ENCODE peak calls at places on chromosomes 16 and 17, in eight cellular contexts. X, T, E, K, W, L, Q and B are unnamed samples.

GRCh38 chr17:62625184-62625869 is 2.1 kb upstream of the MRC2 start:
- DNase-seq in X (no peak), T (no peak), E (peak), K (no peak), W (no peak), L (peak), Q (no peak), B (no peak)

GRCh38 chr17:81153340-81153803 is 11.9 kb upstream of the PVALEF start:
- DNase-seq in X (no peak), T (peak), E (peak), K (no peak), W (no peak), L (peak), Q (no peak), B (no peak)

GRCh38 chr16:83603981-83604570 is 203.7 kb upstream of the HSBP1 start:
- DNase-seq in X (no peak), T (no peak), E (no peak), K (no peak), W (no peak), L (no peak), Q (no peak), B (no peak)

GRCh38 chr17:67718325-67718941 is 697 bp downstream of the NOL11 start:
- DNase-seq in X (no peak), T (peak), E (peak), K (peak), W (no peak), L (peak), Q (no peak), B (peak)

GRCh38 chr16:66175580-66175979 is 190.9 kb upstream of the CDH5 start:
- DNase-seq in X (no peak), T (no peak), E (no peak), K (no peak), W (no peak), L (peak), Q (no peak), B (no peak)

GRCh38 chr17:16934133-16934795 is 37.7 kb downstream of the TNFRSF13B start:
- DNase-seq in X (no peak), T (no peak), E (no peak), K (no peak), W (no peak), L (no peak), Q (no peak), B (no peak)

GRCh38 chr16:48961546-48961945 is 320.1 kb downstream of the CBLN1 start:
- DNase-seq in X (no peak), T (no peak), E (no peak), K (no peak), W (no peak), L (no peak), Q (no peak), B (no peak)

GRCh38 chr16:4699030-4699556 is 5.7 kb downstream of the NUDT16L1 start:
- DNase-seq in X (no peak), T (no peak), E (no peak), K (no peak), W (no peak), L (no peak), Q (no peak), B (no peak)

GRCh38 chr17:11241611-11242226 is 706 bp downstream of the SHISA6 start:
- DNase-seq in X (no peak), T (no peak), E (peak), K (no peak), W (no peak), L (no peak), Q (no peak), B (peak)

GRCh38 chr17:55174133-55174532 is 90.6 kb upstream of the HLF start:
- DNase-seq in X (no peak), T (no peak), E (no peak), K (no peak), W (no peak), L (no peak), Q (no peak), B (no peak)

GRCh38 chr16:86951831-86952598 is 365.2 kb downstream of the C16orf95 start:
- DNase-seq in X (no peak), T (no peak), E (no peak), K (no peak), W (peak), L (no peak), Q (no peak), B (no peak)

DNA sequence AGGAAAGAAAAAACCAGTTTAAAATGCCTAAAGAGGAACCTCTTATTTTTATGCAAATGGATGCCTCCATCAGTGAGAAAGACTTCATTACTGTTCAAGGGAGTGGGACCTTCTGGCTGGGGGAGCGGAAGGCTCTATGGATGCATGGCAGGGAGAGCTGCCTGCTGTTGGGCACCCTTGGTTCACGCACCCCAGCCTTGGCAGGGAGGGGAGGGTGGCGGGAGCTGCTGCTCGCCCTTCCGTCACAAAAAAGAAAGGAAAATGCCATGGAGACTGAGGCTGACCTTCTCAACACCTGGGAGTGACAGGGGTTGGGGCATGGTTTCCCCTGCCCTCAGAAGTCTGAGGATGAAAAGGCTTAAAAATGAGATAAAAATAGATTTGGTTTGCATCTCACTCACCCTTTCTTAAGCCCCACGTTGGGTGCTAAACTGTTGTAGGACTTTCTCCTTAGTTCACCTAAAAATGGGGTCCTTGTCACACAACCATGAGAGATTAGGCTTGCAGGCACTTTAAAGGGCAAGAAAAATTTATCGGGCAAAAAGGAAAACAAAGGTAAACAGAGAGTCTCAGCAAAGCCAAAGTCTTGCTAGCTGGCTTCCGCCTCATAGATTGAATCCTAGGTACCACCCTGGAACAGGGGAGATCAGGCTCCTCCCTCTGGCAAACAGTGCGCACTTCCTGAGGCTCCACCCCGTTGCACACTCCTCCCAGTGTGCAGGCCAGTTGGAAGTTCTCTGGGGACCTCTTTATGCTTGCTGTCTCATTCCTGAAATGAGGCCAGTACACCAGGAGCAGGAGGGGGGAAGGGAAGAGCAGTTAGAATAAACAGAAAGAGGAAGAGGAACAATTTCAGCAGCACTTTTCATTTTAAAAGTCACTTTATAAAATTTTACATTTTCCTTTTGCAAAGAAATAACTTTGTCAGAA is 31.6 kb downstream of the PHKB start:
- DNase-seq in X (peak), T (peak), E (no peak), K (peak), W (no peak), L (peak), Q (no peak), B (peak)
- TF ChIP-seq REST in X (peak), T (no peak), E (no peak), K (no peak), W (no peak), L (peak), Q (no peak), B (no peak)

GRCh38 chr17:12522743-12523181 is 142.9 kb upstream of the MYOCD start:
- DNase-seq in X (no peak), T (no peak), E (no peak), K (peak), W (no peak), L (no peak), Q (no peak), B (peak)
- TF ChIP-seq POLR2AphosphoS5 in X (no peak), T (no peak), E (no peak), K (no peak), W (no peak), L (no peak), Q (no peak), B (no peak)

GRCh38 chr17:9056566-9056965 is 35.3 kb downstream of the NTN1 start:
- DNase-seq in X (no peak), T (no peak), E (no peak), K (no peak), W (no peak), L (no peak), Q (no peak), B (no peak)

GRCh38 chr17:9057310-9057709 is 36.0 kb downstream of the NTN1 start:
- DNase-seq in X (no peak), T (no peak), E (no peak), K (peak), W (no peak), L (no peak), Q (no peak), B (no peak)

GRCh38 chr17:9064311-9064834 is 43.1 kb downstream of the NTN1 start:
- DNase-seq in X (no peak), T (no peak), E (no peak), K (no peak), W (no peak), L (no peak), Q (no peak), B (no peak)

DNA sequence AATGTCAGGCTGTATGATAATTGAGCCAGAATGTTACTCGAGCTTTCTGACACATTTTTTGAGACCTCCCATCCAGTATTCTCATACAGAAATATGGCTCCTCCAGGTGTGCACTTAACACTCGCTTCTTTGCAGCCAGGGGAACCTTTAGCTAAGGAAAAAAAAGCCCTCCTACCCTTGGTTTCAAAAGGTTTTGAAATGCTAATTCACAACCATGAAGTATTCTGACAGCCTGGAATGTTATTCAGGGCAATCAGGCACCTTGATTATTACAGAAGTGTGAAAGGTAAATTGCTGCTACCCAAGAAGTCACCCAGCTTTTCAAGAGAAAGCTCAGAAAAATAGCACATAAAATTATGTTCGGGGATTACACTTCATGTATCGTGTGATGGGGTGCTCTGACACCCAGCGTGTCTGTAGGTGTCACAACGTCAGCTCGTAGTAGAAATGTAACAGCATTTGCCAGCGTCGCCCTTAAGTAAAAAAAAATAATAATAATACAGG is 41.1 kb downstream of the NTN1 start:
- DNase-seq in X (no peak), T (no peak), E (no peak), K (no peak), W (no peak), L (no peak), Q (no peak), B (peak)
- TF ChIP-seq REST in X (no peak), T (no peak), E (no peak), K (no peak), W (no peak), L (no peak), Q (no peak), B (no peak)

GRCh38 chr17:50265690-50266306 is 8.5 kb upstream of the TMEM92 start:
- DNase-seq in X (no peak), T (no peak), E (peak), K (no peak), W (no peak), L (no peak), Q (no peak), B (no peak)
- TF ChIP-seq POLR2AphosphoS5 in X (no peak), T (no peak), E (no peak), K (no peak), W (no peak), L (no peak), Q (no peak), B (no peak)

DNA sequence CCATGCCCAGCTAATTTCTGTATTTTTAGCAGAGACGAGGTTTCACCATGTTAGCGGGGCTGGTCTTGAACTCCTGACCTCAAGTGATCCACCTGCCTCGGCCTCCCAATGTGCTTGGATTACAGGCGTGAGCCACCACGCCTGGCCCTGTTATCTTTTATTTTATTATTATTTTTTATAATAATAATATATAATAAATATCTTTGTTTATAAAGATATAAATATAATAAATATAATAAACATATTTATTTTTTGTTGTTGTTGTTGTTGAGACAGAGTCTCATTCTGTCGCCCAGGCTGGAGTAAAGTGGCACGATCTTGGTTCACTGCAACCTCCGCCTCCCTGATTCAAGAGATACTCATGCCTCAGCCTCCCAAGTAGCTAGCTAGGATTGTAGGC is 7.0 kb upstream of the RNF157 start:
- DNase-seq in X (no peak), T (no peak), E (no peak), K (no peak), W (no peak), L (no peak), Q (no peak), B (no peak)
- TF ChIP-seq REST in X (no peak), T (no peak), E (no peak), K (no peak), W (no peak), L (no peak), Q (no peak), B (no peak)

DNA sequence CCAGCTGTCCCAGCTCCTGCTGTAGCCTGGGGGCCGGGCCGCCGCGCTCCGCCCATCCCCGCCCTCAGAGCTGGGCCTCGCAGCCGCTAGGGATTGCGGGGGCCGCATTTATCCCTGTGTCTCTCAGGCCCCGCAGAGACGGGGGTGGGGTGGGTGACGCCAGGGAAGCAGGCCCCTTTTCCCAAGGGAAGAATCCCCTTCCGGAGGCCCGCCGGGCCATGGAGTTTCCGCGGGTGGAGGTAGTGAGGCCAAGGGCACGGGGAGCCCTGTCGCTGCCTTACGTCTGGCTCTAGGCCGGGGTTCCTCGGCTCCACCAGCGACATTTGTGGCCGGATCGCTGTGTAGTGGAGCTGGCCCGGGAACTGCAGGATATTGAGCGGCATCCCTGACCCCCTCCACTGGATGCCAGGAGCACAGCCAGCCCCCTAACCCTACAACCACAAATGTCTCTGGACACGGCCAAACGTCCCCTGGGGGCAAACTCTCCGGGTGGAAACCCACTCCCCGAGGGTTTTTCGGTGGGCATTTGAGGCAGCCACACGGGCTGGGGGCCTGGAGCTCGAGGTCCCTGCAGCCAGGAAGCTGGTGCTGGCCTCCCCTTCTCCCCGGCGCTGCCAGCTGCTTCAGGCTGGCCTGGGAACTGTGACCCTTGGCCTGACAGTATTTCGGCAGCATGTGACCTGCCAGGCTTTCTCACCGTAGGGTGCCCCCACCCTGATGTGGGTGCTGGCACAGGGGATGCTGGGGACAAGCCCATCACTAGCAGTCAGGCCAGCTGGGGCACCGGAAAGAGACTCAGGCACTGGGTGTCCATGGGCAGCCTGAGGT is 12.0 kb upstream of the CD300A start:
- DNase-seq in X (no peak), T (no peak), E (no peak), K (peak), W (peak), L (no peak), Q (no peak), B (peak)
- TF ChIP-seq POLR2AphosphoS5 in X (no peak), T (no peak), E (no peak), K (peak), W (peak), L (no peak), Q (no peak), B (peak)

DNA sequence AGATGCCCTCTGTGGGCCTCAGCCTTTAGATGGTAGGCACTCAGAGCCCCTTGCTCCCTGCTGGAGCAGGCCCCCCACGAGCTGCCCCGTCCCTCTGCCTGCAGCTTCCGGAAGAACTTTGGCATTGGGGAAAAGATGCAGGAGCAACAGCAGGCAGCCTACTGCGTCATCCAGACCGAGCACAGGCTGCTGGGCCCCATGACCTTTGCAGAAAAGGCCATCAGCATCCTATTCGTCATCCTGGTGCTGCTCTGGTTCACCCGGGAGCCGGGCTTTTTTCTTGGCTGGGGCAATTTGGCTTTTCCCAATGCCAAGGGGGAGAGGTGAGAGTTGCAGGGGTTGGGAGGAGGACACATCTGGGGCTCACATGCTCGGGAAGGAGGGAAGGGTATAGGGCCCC is 12.7 kb upstream of the FOXN1 start:
- DNase-seq in X (no peak), T (no peak), E (no peak), K (no peak), W (no peak), L (no peak), Q (no peak), B (no peak)
- TF ChIP-seq REST in X (no peak), T (no peak), E (no peak), K (no peak), W (no peak), L (no peak), Q (no peak), B (no peak)

DNA sequence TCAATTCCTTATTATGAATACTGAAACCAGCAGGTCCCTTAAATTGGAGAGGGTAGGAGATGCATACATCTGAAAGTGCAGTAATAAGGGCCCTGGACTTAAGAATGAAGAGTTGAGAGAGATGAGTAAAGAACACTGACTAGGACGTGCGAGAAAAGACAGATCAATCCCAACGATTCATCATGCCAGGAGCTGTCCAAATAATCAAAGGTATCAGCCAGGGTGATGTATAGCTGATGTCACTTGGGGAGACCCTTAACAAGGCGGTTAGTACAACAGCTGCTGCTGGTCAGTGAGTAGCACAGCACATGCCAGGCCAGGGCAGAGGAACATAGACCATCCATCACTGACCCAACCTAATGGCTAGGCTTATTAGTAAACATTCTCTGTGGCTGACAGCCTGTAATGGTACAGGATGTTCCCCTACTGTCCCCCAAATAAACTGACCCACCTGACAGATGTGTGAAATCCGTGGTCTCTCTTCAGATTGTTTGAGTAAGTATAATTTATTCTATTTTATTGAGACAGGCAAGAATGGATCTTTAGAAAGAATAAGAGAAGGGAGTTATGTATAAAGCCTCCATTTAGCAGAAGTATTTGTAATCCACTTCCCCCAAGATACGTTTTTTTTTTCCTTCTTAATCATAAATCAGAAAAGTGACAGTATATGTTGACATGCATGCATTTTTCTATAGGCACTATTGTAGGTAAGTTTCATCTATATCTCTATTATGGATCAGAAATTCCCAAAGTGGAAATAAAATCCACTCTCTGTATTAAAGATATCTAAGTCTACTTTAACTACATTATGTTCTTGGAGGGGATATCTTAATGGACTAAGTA is 118.4 kb downstream of the SNX11 start:
- DNase-seq in X (no peak), T (no peak), E (no peak), K (no peak), W (no peak), L (no peak), Q (no peak), B (no peak)
- TF ChIP-seq POLR2AphosphoS5 in X (no peak), T (no peak), E (no peak), K (no peak), W (no peak), L (no peak), Q (no peak), B (no peak)

GRCh38 chr16:81486555-81487061 is 42.0 kb downstream of the CMIP start:
- DNase-seq in X (no peak), T (no peak), E (no peak), K (no peak), W (no peak), L (no peak), Q (no peak), B (no peak)
- TF ChIP-seq REST in X (no peak), T (no peak), E (no peak), K (no peak), W (no peak), L (no peak), Q (no peak), B (no peak)